ENCODE peak calls at places on chromosomes 7 and 10, in six cellular contexts. T is thyroid gland, L is colonic mucosa, Y is ovary, P is AG04450, R is endodermal cell. I is an unnamed sample.

GRCh38 chr7:131285558-131285957 is 42.1 kb upstream of the MKLN1 start:
- DNase-seq in L (no peak), T (peak), P (no peak), R (no peak), Y (no peak), I (peak)

GRCh38 chr7:152076940-152077933 is 51.8 kb downstream of the GALNT11 start:
- DNase-seq in T (peak), P (no peak), L (no peak), R (no peak), Y (no peak), I (no peak)

GRCh38 chr10:125101049-125101448 is 59.3 kb downstream of the CTBP2 start:
- DNase-seq in Y (peak), R (no peak), L (no peak), T (peak), P (no peak), I (no peak)

GRCh38 chr7:159009951-159010350 is 134.7 kb downstream of the VIPR2 start:
- DNase-seq in L (no peak), R (no peak), P (no peak), T (no peak), Y (no peak), I (no peak)

GRCh38 chr7:39096220-39096619 is 118.5 kb downstream of the POU6F2 start:
- DNase-seq in T (no peak), P (no peak), L (no peak), Y (no peak), R (no peak), I (no peak)

GRCh38 chr10:115001506-115002381 is 63.7 kb downstream of the TRUB1 start:
- DNase-seq in R (no peak), L (no peak), P (no peak), Y (no peak), T (peak), I (peak)

GRCh38 chr10:94286898-94287297 is 75.8 kb downstream of the NOC3L start:
- DNase-seq in R (no peak), Y (no peak), P (no peak), T (no peak), L (no peak), I (no peak)

GRCh38 chr10:13732485-13732884 is 145.7 kb downstream of the PRPF18 start:
- DNase-seq in P (no peak), R (no peak), T (no peak), L (no peak), Y (no peak), I (no peak)

GRCh38 chr7:95917622-95918021 is 145.3 kb downstream of the DYNC1I1 start:
- DNase-seq in T (no peak), L (no peak), R (no peak), P (no peak), Y (no peak), I (no peak)

GRCh38 chr10:4941540-4942330 is 21.5 kb upstream of the AKR1C1 start:
- DNase-seq in R (no peak), L (no peak), T (peak), P (no peak), Y (no peak), I (no peak)

GRCh38 chr10:69696073-69696731 is 66.2 kb downstream of the FAM241B start:
- DNase-seq in T (peak), L (no peak), P (peak), Y (no peak), R (peak), I (no peak)

GRCh38 chr7:36040679-36041078 is 112.4 kb upstream of the EEPD1 start:
- DNase-seq in T (no peak), Y (no peak), P (no peak), R (no peak), L (no peak), I (no peak)

GRCh38 chr7:149865437-149865836 is 8.3 kb upstream of the ATP6V0E2 start:
- DNase-seq in R (peak), T (no peak), P (no peak), Y (no peak), L (no peak), I (no peak)

GRCh38 chr10:14782691-14783363 is 8.1 kb upstream of the FAM107B start:
- DNase-seq in T (peak), L (peak), Y (no peak), P (no peak), R (peak), I (no peak)

GRCh38 chr10:71921319-71922027 is 42.7 kb upstream of the CHST3 start:
- DNase-seq in T (peak), R (no peak), P (no peak), Y (peak), L (peak), I (peak)

GRCh38 chr7:1994931-1995330 is 237.8 kb downstream of the MAD1L1 start:
- DNase-seq in T (no peak), Y (no peak), L (no peak), P (no peak), R (no peak), I (no peak)

GRCh38 chr7:158917818-158918217 is 61.5 kb downstream of the DYNC2I1 start:
- DNase-seq in T (no peak), L (no peak), R (no peak), Y (no peak), P (no peak), I (no peak)

GRCh38 chr10:80324086-80324485 is 32.5 kb downstream of the DYDC1 start:
- DNase-seq in R (no peak), T (no peak), Y (no peak), P (no peak), L (no peak), I (no peak)

GRCh38 chr10:121307411-121307980 is 290.7 kb downstream of the FGFR2 start:
- DNase-seq in R (no peak), Y (no peak), P (no peak), L (no peak), T (peak), I (no peak)

GRCh38 chr7:155002411-155003214 is at the start of gene PAXIP1:
- DNase-seq in L (no peak), R (peak), T (peak), P (no peak), Y (peak), I (peak)

GRCh38 chr10:84452006-84452405 is 123.6 kb downstream of the CCSER2 start:
- DNase-seq in T (no peak), Y (no peak), L (no peak), P (no peak), R (no peak), I (no peak)

GRCh38 chr10:26227786-26228185 is 11.2 kb downstream of the GAD2 start:
- DNase-seq in R (no peak), P (no peak), Y (no peak), L (no peak), T (no peak), I (no peak)

GRCh38 chr7:45391618-45392451 is 182.3 kb upstream of the ADCY1 start:
- DNase-seq in T (no peak), R (peak), Y (no peak), P (no peak), L (no peak), I (no peak)

GRCh38 chr10:89337493-89337892 is 9.7 kb downstream of the IFIT3 start:
- DNase-seq in Y (no peak), R (no peak), T (no peak), P (no peak), L (no peak), I (no peak)

GRCh38 chr7:33392143-33392542 is 262.8 kb downstream of the BBS9 start:
- DNase-seq in L (no peak), R (no peak), P (no peak), T (peak), Y (no peak), I (no peak)

GRCh38 chr10:117476716-117477115 is 65.8 kb upstream of the EMX2 start:
- DNase-seq in P (no peak), R (no peak), L (no peak), Y (no peak), T (no peak), I (peak)

GRCh38 chr7:92835140-92835850 is 1.1 kb downstream of the CDK6 start:
- DNase-seq in Y (peak), T (peak), P (no peak), R (peak), L (peak), I (peak)

GRCh38 chr7:55476071-55476803 is 96.1 kb downstream of the VOPP1 start:
- DNase-seq in Y (no peak), P (peak), L (no peak), T (no peak), R (peak), I (no peak)

GRCh38 chr10:48611133-48611532 is 6.3 kb upstream of the ARHGAP22 start:
- DNase-seq in P (no peak), T (no peak), Y (no peak), R (peak), L (peak), I (no peak)

GRCh38 chr7:33677556-33677955 is 227.8 kb upstream of the BMPER start:
- DNase-seq in T (no peak), R (no peak), L (no peak), P (no peak), Y (no peak), I (no peak)

DNA sequence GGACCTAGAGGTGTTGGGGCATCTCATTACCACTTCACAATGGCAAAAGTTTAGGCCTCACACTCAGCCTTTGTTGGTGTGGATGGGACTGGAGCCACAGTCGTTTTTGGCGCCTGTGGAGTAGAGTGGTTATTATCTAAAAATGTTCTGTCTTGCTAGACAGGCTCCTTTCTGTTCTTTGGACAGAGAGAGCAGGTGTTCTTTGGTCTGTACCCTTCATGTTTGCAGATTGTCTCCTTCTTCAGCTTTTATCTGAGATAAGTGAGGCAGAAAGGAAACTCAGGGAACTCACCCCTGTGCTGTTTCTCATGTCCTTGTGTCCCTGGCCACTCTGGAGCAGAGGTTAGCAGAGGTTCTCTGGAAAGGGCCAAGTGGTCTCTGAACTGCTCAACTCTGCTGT is 103.7 kb downstream of the CCNY start:
- DNase-seq in Y (no peak), L (no peak), T (no peak), R (no peak), P (no peak), I (no peak)
- H3K27ac ChIP-seq in Y (no peak), L (no peak), T (no peak), R (no peak), P (no peak), I (peak)

GRCh38 chr10:132446661-132447445 is 49.9 kb downstream of the PWWP2B start:
- DNase-seq in P (no peak), R (peak), L (peak), T (peak), Y (no peak), I (peak)
- H3K4me3 ChIP-seq in P (no peak), R (no peak), L (peak), T (no peak), Y (no peak), I (no peak)

DNA sequence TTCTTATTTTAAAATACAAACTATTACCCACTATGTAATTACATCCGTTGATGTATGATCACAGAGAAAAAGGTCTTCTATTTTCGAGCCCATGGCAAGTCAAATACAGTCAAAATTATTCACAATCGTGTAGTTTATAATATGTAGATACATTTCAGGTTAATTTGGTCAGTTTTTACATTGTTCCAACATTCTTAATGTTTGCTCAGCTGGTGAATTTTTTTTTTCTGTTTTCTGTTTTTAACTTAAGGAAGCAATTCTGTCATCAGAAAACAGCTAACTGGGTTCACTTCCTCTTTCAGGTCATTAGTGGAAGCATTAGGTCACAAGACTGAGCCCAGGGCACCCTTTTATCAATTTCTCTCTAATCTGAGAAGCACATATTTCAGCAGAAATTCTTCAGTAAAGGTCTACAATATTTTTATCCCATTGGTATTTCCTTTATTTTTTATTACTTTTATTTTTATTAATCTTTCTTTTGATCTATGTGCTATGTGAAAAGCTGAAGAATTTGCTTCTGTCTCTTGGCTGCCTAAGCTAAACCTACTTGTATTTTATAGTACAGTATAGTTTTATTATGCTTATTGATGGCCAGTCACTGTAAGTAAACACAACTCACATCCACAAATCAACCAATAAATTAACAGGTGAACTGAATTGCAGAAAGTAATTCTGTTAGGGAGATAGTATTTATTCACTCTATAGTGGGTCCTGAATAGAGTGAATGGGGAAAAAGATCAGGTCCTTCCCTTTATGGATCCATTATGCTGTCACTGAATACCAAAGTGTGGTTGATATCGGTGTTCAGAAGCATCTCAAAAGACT is 84.6 kb downstream of the ICA1 start:
- DNase-seq in P (no peak), Y (no peak), R (no peak), T (no peak), L (no peak), I (no peak)
- H3K27ac ChIP-seq in P (no peak), Y (no peak), R (no peak), T (no peak), L (peak), I (no peak)

DNA sequence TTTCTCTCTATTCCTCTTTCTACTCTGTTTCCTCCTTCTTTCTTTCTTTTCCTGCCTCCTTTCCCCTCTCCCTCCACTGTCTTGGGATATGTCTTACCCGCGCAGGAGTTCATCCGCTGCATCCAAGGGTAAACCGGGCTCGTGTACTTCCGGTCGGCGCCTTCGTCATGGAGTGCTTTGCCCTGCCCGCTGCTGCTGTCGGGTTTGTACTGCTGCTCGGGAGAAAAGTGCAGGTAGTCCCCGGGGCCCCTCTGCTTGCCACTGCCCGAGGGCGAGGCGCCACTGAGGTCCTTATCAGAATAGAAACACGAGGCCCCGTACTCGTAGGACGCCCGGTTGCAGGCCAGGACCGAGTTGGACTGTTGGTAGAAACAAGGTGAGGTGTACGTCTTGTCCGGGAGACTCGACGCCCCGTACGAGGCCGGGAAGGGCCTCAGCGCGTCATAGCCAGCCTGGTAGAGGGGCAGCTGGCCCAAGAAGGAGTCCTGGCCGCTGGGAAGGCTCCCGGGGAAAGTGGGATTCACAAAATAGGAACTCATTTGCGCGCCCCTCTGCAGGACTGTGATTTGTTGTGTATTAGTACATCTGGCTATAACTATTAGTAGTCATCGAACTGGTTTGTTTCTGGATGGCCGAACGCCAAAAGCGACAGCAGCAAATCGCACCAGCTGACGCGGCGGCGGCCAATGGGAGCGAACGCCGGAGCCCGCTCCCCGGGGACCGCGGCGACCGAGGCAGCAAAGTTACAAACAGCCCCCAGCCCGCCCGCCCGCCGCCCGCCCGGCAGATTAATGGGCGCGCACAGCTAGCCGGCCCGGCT is at the start of gene HOXA6:
- DNase-seq in R (peak), Y (no peak), P (no peak), T (no peak), L (peak), I (peak)
- H3K4me3 ChIP-seq in R (no peak), Y (peak), P (peak), T (no peak), L (peak), I (peak)

DNA sequence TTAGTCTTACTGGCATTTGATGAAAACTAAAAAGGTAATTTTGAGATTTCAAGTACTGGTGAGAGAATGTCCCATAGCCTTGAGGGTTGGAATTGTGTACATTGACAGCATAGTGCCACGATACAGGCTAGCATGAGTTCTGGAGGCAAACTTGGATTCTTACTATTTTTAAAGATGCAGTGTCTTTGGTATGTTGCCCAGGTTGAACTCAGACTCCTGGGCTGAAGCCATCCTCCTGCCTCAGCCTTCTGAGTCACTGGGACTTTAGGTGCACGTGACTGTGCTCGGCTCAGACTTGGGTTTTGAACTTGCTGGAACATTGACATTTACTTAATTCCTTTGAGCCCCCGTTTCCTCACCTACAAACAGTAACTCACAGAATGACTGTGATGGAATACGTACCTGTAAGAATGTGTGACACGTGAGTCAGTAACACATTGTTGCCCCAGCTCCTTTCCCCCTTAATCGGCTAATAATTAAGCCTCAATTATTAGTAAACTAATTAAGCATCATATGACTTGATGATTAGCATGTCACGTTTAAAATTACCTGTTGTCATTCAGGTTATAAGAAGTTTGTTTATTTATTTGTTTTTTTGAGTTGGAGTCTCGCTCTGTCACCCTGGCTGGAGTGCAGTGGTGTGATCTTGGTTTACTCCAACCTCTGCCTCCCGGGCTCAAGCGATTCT is 10.6 kb downstream of the DNAJB6 start:
- DNase-seq in L (no peak), T (no peak), R (no peak), P (peak), Y (peak), I (peak)
- H3K27ac ChIP-seq in L (no peak), T (no peak), R (no peak), P (no peak), Y (no peak), I (peak)

GRCh38 chr7:115267503-115267902 is 345.6 kb downstream of the MDFIC start:
- DNase-seq in P (no peak), Y (no peak), R (no peak), L (no peak), T (no peak), I (no peak)
- H3K4me3 ChIP-seq in P (no peak), Y (no peak), R (no peak), L (no peak), T (no peak), I (no peak)

DNA sequence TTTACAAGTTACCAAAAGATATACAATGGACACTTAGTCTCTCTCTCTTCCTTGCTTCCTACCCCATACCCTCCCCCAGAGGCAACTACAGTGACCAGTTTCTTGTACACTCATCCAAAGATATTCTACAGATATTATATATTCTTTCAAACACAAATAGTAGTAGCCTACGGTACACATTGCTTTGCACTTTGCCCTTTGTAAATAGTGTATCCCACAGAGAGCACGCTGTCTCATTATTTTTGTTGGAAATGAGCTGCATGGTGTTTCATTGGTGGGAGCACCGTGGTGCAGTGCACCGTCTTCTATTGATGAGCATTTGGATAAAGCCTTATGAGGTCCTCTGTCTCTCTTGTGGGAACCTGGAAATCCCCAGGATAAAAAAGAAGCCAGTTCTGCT is 24.2 kb downstream of the STRA8 start:
- DNase-seq in T (no peak), R (no peak), P (no peak), Y (no peak), L (no peak), I (no peak)
- H3K27ac ChIP-seq in T (no peak), R (no peak), P (no peak), Y (no peak), L (no peak), I (no peak)